ENCODE peak calls at places on chromosomes 2 and 18, in seven cellular contexts. One of them, this sample, is unnamed.

GRCh38 chr2:61016392-61017002 is 1.0 kb upstream of the PEX13 start:
- DNase-seq in astrocyte of the spinal cord: no peak
- DNase-seq in hepatocyte: no peak
- DNase-seq in lower leg skin: no peak
- DNase-seq in AG09309: no peak
- DNase-seq in GM12865: peak
- DNase-seq in A549: no peak
- DNase-seq in this sample: no peak

GRCh38 chr2:219446101-219446504 is 11.5 kb downstream of the SPEG start:
- DNase-seq in GM12865: no peak
- DNase-seq in AG09309: no peak
- DNase-seq in astrocyte of the spinal cord: peak
- DNase-seq in hepatocyte: peak
- DNase-seq in A549: no peak
- DNase-seq in lower leg skin: no peak
- DNase-seq in this sample: peak

GRCh38 chr2:217186565-217187218 is 326.8 kb upstream of the TNP1 start:
- DNase-seq in astrocyte of the spinal cord: no peak
- DNase-seq in GM12865: no peak
- DNase-seq in AG09309: no peak
- DNase-seq in A549: no peak
- DNase-seq in lower leg skin: no peak
- DNase-seq in hepatocyte: no peak
- DNase-seq in this sample: no peak

GRCh38 chr2:231523451-231524266 is 6.6 kb downstream of the NMUR1 start:
- DNase-seq in astrocyte of the spinal cord: no peak
- DNase-seq in GM12865: no peak
- DNase-seq in lower leg skin: no peak
- DNase-seq in AG09309: no peak
- DNase-seq in hepatocyte: no peak
- DNase-seq in A549: no peak
- DNase-seq in this sample: no peak

GRCh38 chr2:197641666-197642065 is 33.7 kb downstream of the RFTN2 start:
- DNase-seq in hepatocyte: no peak
- DNase-seq in GM12865: no peak
- DNase-seq in lower leg skin: no peak
- DNase-seq in A549: no peak
- DNase-seq in AG09309: no peak
- DNase-seq in astrocyte of the spinal cord: no peak
- DNase-seq in this sample: no peak

GRCh38 chr2:79569048-79569447 is 56.2 kb downstream of the CTNNA2 start:
- DNase-seq in GM12865: no peak
- DNase-seq in lower leg skin: no peak
- DNase-seq in hepatocyte: no peak
- DNase-seq in A549: no peak
- DNase-seq in AG09309: no peak
- DNase-seq in astrocyte of the spinal cord: no peak
- DNase-seq in this sample: no peak

GRCh38 chr2:218291934-218292699 is at the start of gene TMBIM1:
- DNase-seq in hepatocyte: peak
- DNase-seq in lower leg skin: peak
- DNase-seq in A549: peak
- DNase-seq in GM12865: peak
- DNase-seq in astrocyte of the spinal cord: peak
- DNase-seq in AG09309: no peak
- DNase-seq in this sample: peak

GRCh38 chr18:28175930-28176673 is 828 bp downstream of the CDH2 start:
- DNase-seq in A549: peak
- DNase-seq in lower leg skin: no peak
- DNase-seq in astrocyte of the spinal cord: peak
- DNase-seq in hepatocyte: peak
- DNase-seq in AG09309: no peak
- DNase-seq in GM12865: no peak
- DNase-seq in this sample: no peak

GRCh38 chr2:101204400-101205095 is 48.1 kb upstream of the CNOT11 start:
- DNase-seq in GM12865: no peak
- DNase-seq in AG09309: no peak
- DNase-seq in lower leg skin: no peak
- DNase-seq in astrocyte of the spinal cord: peak
- DNase-seq in A549: peak
- DNase-seq in hepatocyte: no peak
- DNase-seq in this sample: no peak

GRCh38 chr18:46271488-46271887 is 167.3 kb downstream of the HAUS1 start:
- DNase-seq in AG09309: no peak
- DNase-seq in A549: no peak
- DNase-seq in hepatocyte: no peak
- DNase-seq in astrocyte of the spinal cord: no peak
- DNase-seq in lower leg skin: no peak
- DNase-seq in GM12865: no peak
- DNase-seq in this sample: no peak

GRCh38 chr2:47429795-47430194 is 26.8 kb downstream of the MSH2 start:
- DNase-seq in AG09309: peak
- DNase-seq in astrocyte of the spinal cord: peak
- DNase-seq in lower leg skin: no peak
- DNase-seq in A549: no peak
- DNase-seq in GM12865: no peak
- DNase-seq in hepatocyte: no peak
- DNase-seq in this sample: no peak

GRCh38 chr2:218679119-218679518 is 7.2 kb downstream of the STK36 start:
- DNase-seq in astrocyte of the spinal cord: no peak
- DNase-seq in GM12865: no peak
- DNase-seq in AG09309: no peak
- DNase-seq in lower leg skin: no peak
- DNase-seq in hepatocyte: no peak
- DNase-seq in A549: no peak
- DNase-seq in this sample: no peak

DNA sequence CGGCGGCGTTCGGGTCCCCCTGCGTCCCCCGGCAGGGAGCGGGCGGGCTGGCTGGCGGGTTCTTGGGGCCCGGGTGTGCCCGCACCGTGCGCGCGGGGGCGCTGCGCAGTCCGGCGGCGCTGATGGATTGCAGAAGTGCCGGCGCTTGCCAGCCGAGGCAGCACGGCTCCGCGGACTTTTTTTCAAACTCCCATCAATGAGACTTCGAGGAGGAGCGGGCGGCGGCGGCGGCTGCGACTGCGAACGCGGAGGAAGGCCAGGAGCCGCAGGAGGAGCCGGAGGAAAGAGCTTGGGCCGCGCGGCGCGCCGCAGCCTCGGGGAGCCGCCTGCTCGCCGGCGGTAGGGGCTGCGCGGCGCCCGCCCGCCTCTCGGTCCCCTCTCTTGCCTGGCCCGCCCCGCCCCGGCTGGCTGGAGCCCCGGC is at the start of gene GLI2:
- DNase-seq in lower leg skin: peak
- DNase-seq in A549: peak
- DNase-seq in hepatocyte: peak
- DNase-seq in AG09309: peak
- DNase-seq in astrocyte of the spinal cord: peak
- DNase-seq in GM12865: peak
- DNase-seq in this sample: no peak
- TF ChIP-seq CTCF in lower leg skin: no peak
- TF ChIP-seq CTCF in A549: peak
- TF ChIP-seq CTCF in hepatocyte: peak
- TF ChIP-seq CTCF in AG09309: peak
- TF ChIP-seq CTCF in astrocyte of the spinal cord: peak
- TF ChIP-seq CTCF in GM12865: peak
- TF ChIP-seq CTCF in this sample: peak

DNA sequence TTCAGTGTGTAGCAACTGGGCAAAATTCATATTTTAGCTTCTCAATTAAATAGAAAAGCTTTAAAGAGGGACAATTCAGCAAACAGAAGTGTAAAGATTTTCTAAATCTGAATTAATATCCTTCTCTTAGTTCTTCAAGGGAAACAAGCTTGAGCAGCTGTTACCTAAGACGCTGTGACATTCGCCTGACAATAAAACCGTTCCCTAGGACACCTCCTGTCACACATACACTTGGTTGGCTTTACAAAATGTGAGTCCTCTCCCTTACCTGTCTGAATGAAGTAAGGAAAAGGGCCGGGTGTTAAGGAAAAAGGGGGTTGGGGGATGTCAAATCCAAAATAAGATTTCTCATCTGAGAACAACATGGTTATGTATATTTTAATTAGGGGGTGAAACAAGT is 2.1 kb downstream of the SERTAD2 start:
- DNase-seq in GM12865: no peak
- DNase-seq in hepatocyte: peak
- DNase-seq in A549: no peak
- DNase-seq in lower leg skin: no peak
- DNase-seq in AG09309: no peak
- DNase-seq in astrocyte of the spinal cord: no peak
- DNase-seq in this sample: no peak
- H3K4me3 ChIP-seq in GM12865: peak
- H3K4me3 ChIP-seq in hepatocyte: peak
- H3K4me3 ChIP-seq in A549: peak
- H3K4me3 ChIP-seq in lower leg skin: no peak
- H3K4me3 ChIP-seq in AG09309: peak
- H3K4me3 ChIP-seq in astrocyte of the spinal cord: no peak
- H3K4me3 ChIP-seq in this sample: no peak

DNA sequence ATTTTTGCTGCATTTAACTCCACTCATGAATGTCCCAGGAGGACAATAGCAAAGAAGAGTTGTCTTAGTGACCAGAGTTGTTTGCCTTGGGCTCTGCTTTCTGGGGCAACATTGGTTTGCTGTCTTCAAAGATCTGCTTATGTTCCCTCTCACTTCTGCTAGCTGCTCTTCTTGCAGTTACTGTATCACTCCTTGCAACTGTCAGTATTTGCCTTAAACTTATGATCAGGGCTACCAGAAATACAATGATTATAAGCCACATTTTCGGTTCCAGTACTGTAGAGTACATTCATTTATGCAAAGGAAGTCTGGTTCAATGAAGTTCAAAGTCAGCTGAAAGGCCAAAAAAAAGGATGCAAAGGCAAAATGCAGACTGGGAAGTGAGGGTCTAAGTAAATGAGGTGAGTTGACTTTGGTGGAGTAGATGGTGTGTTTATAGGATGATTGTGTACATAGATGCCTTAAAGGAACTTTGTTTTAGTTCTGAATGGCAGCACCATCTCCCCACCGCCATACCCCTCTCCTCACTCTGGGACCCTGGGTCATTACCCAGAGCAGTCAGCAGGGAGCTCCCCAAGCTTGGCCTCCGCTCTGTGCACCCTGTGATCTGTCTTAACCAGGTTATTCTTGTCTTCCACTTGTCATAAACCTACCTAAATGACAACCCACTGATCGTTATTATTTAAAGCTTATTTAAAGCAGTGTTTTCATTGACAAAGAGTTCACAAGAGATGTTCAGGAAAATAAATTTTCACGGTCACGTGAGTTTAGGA is 236.0 kb downstream of the DOK6 start:
- DNase-seq in GM12865: peak
- DNase-seq in astrocyte of the spinal cord: no peak
- DNase-seq in hepatocyte: no peak
- DNase-seq in lower leg skin: no peak
- DNase-seq in A549: no peak
- DNase-seq in AG09309: no peak
- DNase-seq in this sample: no peak
- TF ChIP-seq CTCF in GM12865: peak
- TF ChIP-seq CTCF in astrocyte of the spinal cord: no peak
- TF ChIP-seq CTCF in hepatocyte: no peak
- TF ChIP-seq CTCF in lower leg skin: no peak
- TF ChIP-seq CTCF in A549: no peak
- TF ChIP-seq CTCF in AG09309: peak
- TF ChIP-seq CTCF in this sample: no peak

GRCh38 chr18:79460445-79461300 is 64.9 kb downstream of the NFATC1 start:
- DNase-seq in astrocyte of the spinal cord: no peak
- DNase-seq in A549: no peak
- DNase-seq in GM12865: peak
- DNase-seq in lower leg skin: no peak
- DNase-seq in hepatocyte: no peak
- DNase-seq in AG09309: no peak
- DNase-seq in this sample: no peak
- H3K4me3 ChIP-seq in astrocyte of the spinal cord: no peak
- H3K4me3 ChIP-seq in A549: no peak
- H3K4me3 ChIP-seq in GM12865: peak
- H3K4me3 ChIP-seq in lower leg skin: no peak
- H3K4me3 ChIP-seq in hepatocyte: no peak
- H3K4me3 ChIP-seq in AG09309: no peak
- H3K4me3 ChIP-seq in this sample: no peak

DNA sequence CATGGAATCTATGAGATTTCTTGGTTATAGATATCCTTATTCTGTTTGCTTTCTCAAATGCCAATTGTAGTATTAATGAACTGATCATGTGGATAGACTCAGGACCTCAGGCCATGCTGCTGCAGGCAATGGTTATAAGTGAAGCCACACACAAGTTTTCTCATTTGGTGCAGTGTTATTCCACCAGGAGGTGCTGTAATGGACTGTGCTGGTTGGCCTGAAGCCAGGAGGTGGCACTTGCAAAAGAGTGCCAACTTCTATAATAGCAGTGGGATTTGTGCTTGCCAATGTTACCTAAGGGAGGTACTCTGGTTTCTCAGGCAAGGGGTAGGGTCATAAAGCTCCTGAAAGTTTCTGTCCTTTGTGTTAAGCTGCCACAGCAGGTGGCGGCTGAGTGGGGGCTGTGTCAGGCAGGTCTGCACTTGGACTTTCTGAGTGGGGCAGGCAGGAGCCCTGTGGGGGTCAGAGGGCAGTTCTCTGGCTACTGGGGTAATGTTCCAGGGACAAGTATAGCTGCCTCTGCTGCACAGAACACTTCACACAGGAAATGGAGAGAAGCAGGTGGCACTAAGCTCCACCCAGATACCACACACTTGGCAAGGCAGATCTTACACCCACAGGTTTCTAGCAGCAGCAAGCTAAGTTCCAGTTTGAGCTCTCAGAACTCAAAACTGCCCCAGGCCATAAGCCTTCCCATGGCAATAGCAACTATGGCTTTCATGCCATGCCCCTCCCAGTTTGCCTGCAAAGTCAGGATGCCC is 352.6 kb upstream of the CWC22 start:
- DNase-seq in GM12865: peak
- DNase-seq in AG09309: no peak
- DNase-seq in astrocyte of the spinal cord: no peak
- DNase-seq in A549: no peak
- DNase-seq in lower leg skin: no peak
- DNase-seq in hepatocyte: no peak
- DNase-seq in this sample: no peak
- TF ChIP-seq CTCF in GM12865: peak
- TF ChIP-seq CTCF in AG09309: peak
- TF ChIP-seq CTCF in astrocyte of the spinal cord: no peak
- TF ChIP-seq CTCF in A549: no peak
- TF ChIP-seq CTCF in lower leg skin: no peak
- TF ChIP-seq CTCF in hepatocyte: no peak
- TF ChIP-seq CTCF in this sample: no peak

DNA sequence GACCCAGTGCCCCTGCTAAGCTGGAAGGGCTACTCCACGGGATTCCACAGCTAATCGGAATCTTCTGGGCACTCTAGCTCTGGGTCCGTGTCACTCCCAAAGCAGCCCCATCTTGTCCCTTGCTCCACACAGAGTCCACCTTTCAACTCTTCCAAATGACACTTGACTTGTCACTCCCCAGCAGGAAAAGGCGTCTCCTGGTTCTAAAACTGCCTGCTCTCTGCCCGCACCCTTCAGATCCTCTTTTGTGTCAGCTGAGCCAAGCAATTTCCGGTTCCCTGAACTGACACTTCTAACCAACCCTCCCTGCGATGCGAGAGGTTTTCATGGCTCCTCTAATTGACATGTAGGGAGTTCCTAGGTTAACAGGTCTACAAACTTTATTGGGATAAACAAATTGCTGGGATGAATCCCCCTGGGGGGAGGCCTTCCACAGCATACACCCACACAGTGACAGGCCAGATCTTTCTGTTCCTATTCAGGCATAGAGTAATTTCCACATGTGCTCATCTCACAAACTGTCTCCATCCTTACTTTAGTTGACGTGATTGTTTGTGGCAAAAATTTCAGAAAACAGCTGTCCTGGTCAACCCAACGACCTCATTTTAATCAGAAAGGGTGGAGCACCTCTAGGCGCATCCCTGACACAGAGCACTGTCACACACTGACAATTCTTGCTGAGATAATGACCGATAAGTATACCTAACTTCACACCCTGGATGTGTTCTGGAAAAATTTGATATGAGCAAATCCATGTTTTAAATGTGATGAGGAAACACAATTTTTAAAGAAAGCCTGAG is 104.9 kb downstream of the RBMS1 start:
- DNase-seq in A549: no peak
- DNase-seq in lower leg skin: peak
- DNase-seq in GM12865: no peak
- DNase-seq in AG09309: no peak
- DNase-seq in astrocyte of the spinal cord: no peak
- DNase-seq in hepatocyte: no peak
- DNase-seq in this sample: no peak
- H3K4me3 ChIP-seq in A549: no peak
- H3K4me3 ChIP-seq in lower leg skin: no peak
- H3K4me3 ChIP-seq in GM12865: no peak
- H3K4me3 ChIP-seq in AG09309: no peak
- H3K4me3 ChIP-seq in astrocyte of the spinal cord: no peak
- H3K4me3 ChIP-seq in hepatocyte: no peak
- H3K4me3 ChIP-seq in this sample: no peak

This sample was measured in dorsolateral prefrontal cortex.